ENCODE peak calls at places on chromosome 18, in eight cellular contexts. F, P, L, X, D, A, I and B are unnamed samples. For H3K4me1 and H3K36me3, the result is how much of the 10 kb centered on the place peaks cover.

GRCh38 chr18:38751897-38752296 is 1186.3 kb upstream of the CELF4 start:
- DNase-seq in F (no peak), P (no peak), L (no peak), X (no peak), D (no peak), A (no peak), I (no peak), B (no peak)

GRCh38 chr18:9147440-9148238 is 11.1 kb downstream of the ANKRD12 start:
- DNase-seq in F (no peak), P (no peak), L (no peak), X (peak), D (no peak), A (peak), I (peak), B (peak)

GRCh38 chr18:60984496-60984895 is 348.7 kb upstream of the CDH20 start:
- DNase-seq in F (no peak), P (no peak), L (no peak), X (no peak), D (no peak), A (no peak), I (no peak), B (no peak)

GRCh38 chr18:25630682-25631081 is 278.7 kb upstream of the ZNF521 start:
- DNase-seq in F (no peak), P (no peak), L (no peak), X (no peak), D (no peak), A (no peak), I (no peak), B (no peak)

GRCh38 chr18:75489493-75490190 is 62.1 kb upstream of the SMIM21 start:
- DNase-seq in F (no peak), P (no peak), L (no peak), X (peak), D (peak), A (peak), I (peak), B (no peak)

GRCh38 chr18:31204169-31204568 is 41.5 kb upstream of the DSC1 start:
- DNase-seq in F (no peak), P (no peak), L (no peak), X (no peak), D (no peak), A (no peak), I (no peak), B (no peak)

GRCh38 chr18:40926679-40927078 is 1028.4 kb upstream of the PIK3C3 start:
- DNase-seq in F (no peak), P (no peak), L (no peak), X (no peak), D (no peak), A (no peak), I (no peak), B (no peak)

GRCh38 chr18:9925369-9925768 is 11.6 kb downstream of the VAPA start:
- DNase-seq in F (no peak), P (no peak), L (no peak), X (no peak), D (no peak), A (no peak), I (no peak), B (no peak)

GRCh38 chr18:6752200-6752873 is 22.8 kb downstream of the ARHGAP28 start:
- DNase-seq in F (no peak), P (no peak), L (no peak), X (no peak), D (no peak), A (no peak), I (no peak), B (no peak)

GRCh38 chr18:54209471-54210180 is 14.8 kb downstream of the MBD2 start:
- DNase-seq in F (no peak), P (no peak), L (no peak), X (no peak), D (no peak), A (no peak), I (no peak), B (no peak)

GRCh38 chr18:77065221-77065981 is 67.2 kb downstream of the MBP start:
- DNase-seq in F (peak), P (no peak), L (peak), X (peak), D (no peak), A (peak), I (peak), B (peak)

GRCh38 chr18:52716926-52717325 is 376.9 kb downstream of the DCC start:
- DNase-seq in F (no peak), P (no peak), L (no peak), X (peak), D (peak), A (peak), I (no peak), B (no peak)

GRCh38 chr18:23504720-23505119 is 1.4 kb downstream of the RMC1 start:
- DNase-seq in F (no peak), P (no peak), L (no peak), X (no peak), D (no peak), A (no peak), I (no peak), B (no peak)

GRCh38 chr18:23503967-23504352 is 649 bp downstream of the RMC1 start:
- DNase-seq in F (no peak), P (no peak), L (no peak), X (no peak), D (no peak), A (no peak), I (no peak), B (no peak)

GRCh38 chr18:23502516-23503037 is 734 bp upstream of the RMC1 start:
- DNase-seq in F (no peak), P (no peak), L (no peak), X (no peak), D (no peak), A (no peak), I (no peak), B (no peak)

GRCh38 chr18:23501626-23502025 is 1.7 kb upstream of the RMC1 start:
- DNase-seq in F (no peak), P (no peak), L (no peak), X (no peak), D (no peak), A (no peak), I (no peak), B (no peak)

GRCh38 chr18:23503038-23503966 is at the start of gene RMC1:
- DNase-seq in F (peak), P (peak), L (peak), X (peak), D (peak), A (peak), I (peak), B (peak)
- H3K4me1 ChIP-seq in F (under half), P (under half), L (under half), X (under half), D (under half), A (under half), I (under half), B (under half)

DNA sequence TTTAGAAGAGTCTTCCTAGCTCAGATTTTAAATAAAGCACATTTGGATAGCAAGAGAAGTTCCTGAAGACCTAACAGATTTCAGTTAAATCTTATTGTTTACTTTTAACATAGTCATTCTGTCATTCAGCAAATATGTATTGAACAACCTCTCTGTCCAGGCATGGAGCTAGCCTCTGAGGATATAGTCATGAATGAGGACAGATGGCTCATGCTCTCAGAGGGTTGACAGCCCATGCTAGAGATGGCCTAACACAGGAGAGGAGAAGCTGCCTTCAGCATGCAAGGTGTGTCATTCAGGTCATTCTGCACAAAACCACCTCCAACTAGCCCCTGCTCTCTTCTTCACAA is 6.2 kb downstream of the CCBE1 start:
- DNase-seq in F (no peak), P (no peak), L (no peak), X (no peak), D (no peak), A (peak), I (no peak), B (no peak)
- H3K36me3 ChIP-seq in F (under half), P (under half), L (under half), X (under half), D (under half), A (under half), I (under half), B (under half)

DNA sequence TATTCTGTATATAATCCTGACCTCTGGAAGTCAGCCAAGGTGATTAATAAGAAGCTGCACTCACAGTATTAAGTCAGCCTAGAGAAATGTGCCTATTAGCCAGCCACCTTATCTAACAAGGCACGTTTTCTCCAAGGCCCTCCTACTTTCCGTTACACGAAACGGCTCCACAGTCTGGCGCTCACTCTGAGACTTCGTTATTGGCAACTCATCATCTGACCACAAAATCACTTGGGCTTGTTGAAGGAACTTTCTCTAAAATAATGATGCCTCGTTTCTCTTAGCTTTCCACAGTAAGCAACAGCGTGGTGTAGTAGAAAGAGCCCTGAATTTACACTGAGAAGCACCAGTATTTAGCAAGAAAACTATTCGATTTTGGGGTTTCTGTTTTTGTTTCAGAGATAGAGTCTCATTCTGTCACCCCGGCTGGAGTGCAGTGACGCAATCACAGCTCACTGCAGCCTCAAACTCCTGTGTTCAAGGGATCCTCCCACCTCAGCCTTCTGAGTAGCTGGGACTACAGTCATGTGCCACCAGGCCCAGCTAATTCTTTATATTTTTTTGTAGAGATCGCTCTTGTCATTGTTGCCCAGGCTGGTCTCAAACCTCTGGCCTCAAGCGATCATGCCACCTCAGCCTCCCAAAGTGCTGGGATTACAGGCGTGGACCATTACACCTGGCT is 53.6 kb upstream of the SLC14A1 start:
- DNase-seq in F (no peak), P (no peak), L (no peak), X (peak), D (no peak), A (no peak), I (no peak), B (no peak)
- H3K4me1 ChIP-seq in F (under half), P (under half), L (under half), X (under half), D (under half), A (under half), I (under half), B (under half)

DNA sequence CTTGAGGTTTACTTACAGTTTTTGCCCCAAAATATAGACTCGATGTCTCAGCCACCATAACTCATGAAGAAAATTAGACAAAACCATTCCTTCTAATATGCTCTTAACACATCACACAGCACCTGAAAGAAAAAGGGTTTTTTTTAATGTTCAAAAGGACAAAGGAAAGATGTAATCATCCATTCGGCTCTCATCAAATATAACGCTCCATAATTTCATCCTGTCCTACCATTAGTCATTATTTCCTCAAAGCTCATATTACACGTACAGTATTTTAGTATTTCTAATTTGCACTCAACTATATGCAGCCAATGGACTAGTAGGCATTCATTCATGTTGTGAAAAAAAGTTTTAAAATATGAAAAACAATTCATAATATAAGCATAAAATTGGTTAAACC is 24.8 kb downstream of the ESCO1 start:
- DNase-seq in F (no peak), P (no peak), L (no peak), X (no peak), D (no peak), A (peak), I (no peak), B (no peak)
- H3K36me3 ChIP-seq in F (under half), P (under half), L (under half), X (under half), D (under half), A (under half), I (under half), B (under half)

DNA sequence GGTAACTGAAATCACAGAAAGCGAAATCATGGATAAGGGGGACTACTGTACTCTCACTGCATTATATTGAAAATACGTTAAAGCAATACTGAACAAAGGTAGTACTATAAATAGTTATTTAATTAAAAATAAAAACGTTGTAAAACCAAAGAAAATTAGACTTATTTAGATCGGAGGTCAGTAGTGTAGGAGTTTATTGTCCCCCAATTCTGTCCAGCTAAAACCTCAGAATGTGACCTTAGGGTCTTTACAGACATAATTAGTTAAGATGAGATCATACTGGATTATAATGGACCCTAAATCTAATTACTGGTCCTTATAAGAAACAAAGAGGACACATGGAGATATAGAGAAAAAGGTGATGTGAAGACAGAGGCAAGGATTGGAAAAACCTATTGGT is 95.3 kb downstream of the PHLPP1 start:
- DNase-seq in F (no peak), P (no peak), L (no peak), X (no peak), D (no peak), A (no peak), I (no peak), B (no peak)
- H3K4me1 ChIP-seq in F (under half), P (under half), L (under half), X (under half), D (under half), A (under half), I (under half), B (under half)

GRCh38 chr18:23456835-23457234 is 3.7 kb downstream of the RIOK3 start:
- DNase-seq in F (no peak), P (no peak), L (no peak), X (no peak), D (no peak), A (no peak), I (no peak), B (no peak)

GRCh38 chr18:23459530-23459921 is 6.4 kb downstream of the RIOK3 start:
- DNase-seq in F (no peak), P (no peak), L (no peak), X (no peak), D (no peak), A (no peak), I (no peak), B (no peak)

GRCh38 chr18:23462876-23463275 is 9.8 kb downstream of the RIOK3 start:
- DNase-seq in F (no peak), P (no peak), L (no peak), X (no peak), D (no peak), A (no peak), I (no peak), B (no peak)

GRCh38 chr18:23458830-23459529 is 5.9 kb downstream of the RIOK3 start:
- DNase-seq in F (no peak), P (no peak), L (no peak), X (no peak), D (no peak), A (no peak), I (no peak), B (no peak)

DNA sequence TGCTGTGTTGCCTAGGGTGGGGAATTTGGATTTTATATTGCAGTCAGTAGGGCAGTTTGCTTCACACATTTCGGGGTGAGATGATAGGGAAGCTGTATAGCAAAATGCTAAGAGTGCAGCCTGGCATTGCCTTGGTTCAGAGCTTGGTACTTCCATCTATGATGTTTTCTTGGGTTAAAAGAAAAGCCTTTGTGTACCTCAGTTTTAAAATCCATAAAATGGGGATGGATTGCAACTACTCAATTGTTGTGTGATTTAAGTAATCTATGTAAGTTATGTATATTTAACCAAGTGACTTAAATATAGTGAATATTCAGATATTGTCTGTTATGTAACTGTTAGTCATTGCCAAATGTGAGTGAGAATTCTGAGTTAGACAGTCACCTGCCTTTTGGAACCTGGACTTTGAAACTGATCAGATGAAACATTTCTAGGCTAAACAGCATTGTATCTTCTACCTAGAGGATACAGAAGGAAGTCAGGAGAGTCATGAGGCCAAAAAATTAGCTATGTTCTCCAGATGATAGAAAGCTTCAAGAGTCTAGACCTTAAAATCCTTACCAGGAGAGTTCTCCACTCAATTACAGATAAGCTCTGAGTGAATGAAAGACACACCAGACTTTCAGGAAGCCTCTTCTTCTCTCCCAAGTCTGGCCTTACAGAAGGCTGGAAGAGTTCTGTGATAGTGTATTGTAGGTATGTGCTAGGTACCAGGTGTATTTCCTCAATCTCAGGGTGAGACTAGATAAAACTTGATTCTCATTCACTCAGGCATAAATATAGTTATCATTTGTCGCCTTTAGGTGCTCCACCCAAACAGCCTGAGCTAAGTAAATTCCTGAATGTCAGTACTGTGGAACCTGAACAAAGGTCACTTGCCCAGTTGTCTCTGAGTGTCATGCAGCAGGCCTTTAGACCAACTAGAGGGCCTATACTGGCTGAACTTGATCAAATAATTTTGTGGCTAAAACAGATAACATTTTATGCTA is 7.5 kb downstream of the RIOK3 start:
- DNase-seq in F (no peak), P (no peak), L (no peak), X (no peak), D (no peak), A (no peak), I (no peak), B (no peak)
- H3K36me3 ChIP-seq in F (under half), P (under half), L (under half), X (under half), D (under half), A (under half), I (under half), B (under half)

GRCh38 chr18:48542513-48543181 is 3.8 kb downstream of the CTIF start:
- DNase-seq in F (no peak), P (no peak), L (no peak), X (no peak), D (no peak), A (peak), I (no peak), B (no peak)

GRCh38 chr18:48543228-48543627 is 4.4 kb downstream of the CTIF start:
- DNase-seq in F (no peak), P (no peak), L (no peak), X (no peak), D (no peak), A (peak), I (no peak), B (no peak)

GRCh38 chr18:48540329-48541025 is 1.6 kb downstream of the CTIF start:
- DNase-seq in F (peak), P (peak), L (peak), X (peak), D (peak), A (peak), I (no peak), B (peak)

GRCh38 chr18:48541026-48541746 is 2.4 kb downstream of the CTIF start:
- DNase-seq in F (peak), P (peak), L (peak), X (peak), D (no peak), A (peak), I (no peak), B (peak)

DNA sequence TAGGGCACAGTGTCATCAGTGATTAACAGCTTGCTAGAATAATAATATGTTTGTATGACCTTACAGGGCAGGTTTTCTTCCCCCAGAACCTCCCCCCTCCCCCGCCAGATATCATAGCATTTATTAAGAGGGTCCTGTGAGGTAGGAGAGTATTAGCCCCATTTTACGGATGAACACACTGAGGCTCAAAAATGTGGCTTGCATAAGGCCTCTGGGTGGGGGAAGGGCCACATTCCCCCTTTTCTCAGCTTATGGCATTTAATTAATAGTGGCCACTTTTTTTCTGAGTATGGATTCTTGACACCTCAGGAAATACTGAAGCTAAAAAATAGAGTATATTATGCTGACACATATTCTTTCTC is 2.9 kb downstream of the CTIF start:
- DNase-seq in F (no peak), P (no peak), L (no peak), X (no peak), D (no peak), A (no peak), I (no peak), B (no peak)
- H3K4me1 ChIP-seq in F (under half), P (half or more), L (under half), X (under half), D (under half), A (under half), I (under half), B (under half)

GRCh38 chr18:62967089-62967488 is 251.7 kb downstream of the PHLPP1 start:
- DNase-seq in F (no peak), P (no peak), L (no peak), X (no peak), D (no peak), A (no peak), I (no peak), B (no peak)
- H3K36me3 ChIP-seq in F (under half), P (under half), L (under half), X (under half), D (under half), A (under half), I (under half), B (under half)